ENCODE peak calls at places on chromosomes 4 and X, in six cellular contexts. One of them, this sample, is unnamed.

GRCh38 chr4:186190456-186191265 is 706 bp upstream of the CYP4V2 start:
- DNase-seq in NCI-H1417: peak
- DNase-seq in amniotic epithelial cell: peak
- DNase-seq in head of caudate nucleus: no peak
- DNase-seq in neural crest cell: no peak
- DNase-seq in HL-60: no peak
- DNase-seq in this sample: peak

GRCh38 chr4:2937146-2937857 is 25.9 kb downstream of the NOP14 start:
- DNase-seq in NCI-H1417: no peak
- DNase-seq in amniotic epithelial cell: peak
- DNase-seq in head of caudate nucleus: no peak
- DNase-seq in neural crest cell: no peak
- DNase-seq in HL-60: no peak
- DNase-seq in this sample: no peak

GRCh38 chr4:19026281-19026680 is 1004.7 kb upstream of the LCORL start:
- DNase-seq in NCI-H1417: no peak
- DNase-seq in amniotic epithelial cell: peak
- DNase-seq in head of caudate nucleus: no peak
- DNase-seq in neural crest cell: no peak
- DNase-seq in HL-60: no peak
- DNase-seq in this sample: no peak

GRCh38 chr4:113371061-113371460 is 321.6 kb downstream of the ANK2 start:
- DNase-seq in NCI-H1417: no peak
- DNase-seq in amniotic epithelial cell: no peak
- DNase-seq in head of caudate nucleus: no peak
- DNase-seq in neural crest cell: no peak
- DNase-seq in HL-60: no peak
- DNase-seq in this sample: no peak

GRCh38 chr4:4857001-4857808 is 2.3 kb upstream of the MSX1 start:
- DNase-seq in NCI-H1417: no peak
- DNase-seq in amniotic epithelial cell: no peak
- DNase-seq in head of caudate nucleus: no peak
- DNase-seq in neural crest cell: no peak
- DNase-seq in HL-60: no peak
- DNase-seq in this sample: no peak

GRCh38 chr4:85274955-85275354 is 200.0 kb upstream of the ARHGAP24 start:
- DNase-seq in NCI-H1417: no peak
- DNase-seq in amniotic epithelial cell: no peak
- DNase-seq in head of caudate nucleus: no peak
- DNase-seq in neural crest cell: no peak
- DNase-seq in HL-60: no peak
- DNase-seq in this sample: no peak

GRCh38 chr4:2290974-2291704 is 29.2 kb upstream of the MXD4 start:
- DNase-seq in NCI-H1417: no peak
- DNase-seq in amniotic epithelial cell: no peak
- DNase-seq in head of caudate nucleus: peak
- DNase-seq in neural crest cell: no peak
- DNase-seq in HL-60: no peak
- DNase-seq in this sample: no peak

GRCh38 chrX:120781416-120781815 is 94.2 kb downstream of the CT47B1 start:
- DNase-seq in NCI-H1417: no peak
- DNase-seq in amniotic epithelial cell: peak
- DNase-seq in head of caudate nucleus: no peak
- DNase-seq in neural crest cell: no peak
- DNase-seq in HL-60: no peak
- DNase-seq in this sample: no peak

GRCh38 chr4:168509786-168510185 is 12.9 kb downstream of the PALLD start:
- DNase-seq in NCI-H1417: no peak
- DNase-seq in amniotic epithelial cell: peak
- DNase-seq in head of caudate nucleus: no peak
- DNase-seq in neural crest cell: no peak
- DNase-seq in HL-60: peak
- DNase-seq in this sample: peak

GRCh38 chr4:71689822-71690221 is 94.1 kb downstream of the GC start:
- DNase-seq in NCI-H1417: no peak
- DNase-seq in amniotic epithelial cell: peak
- DNase-seq in head of caudate nucleus: no peak
- DNase-seq in neural crest cell: no peak
- DNase-seq in HL-60: no peak
- DNase-seq in this sample: no peak

GRCh38 chr4:83114576-83114975 is at the start of gene PLAC8:
- DNase-seq in NCI-H1417: no peak
- DNase-seq in amniotic epithelial cell: peak
- DNase-seq in head of caudate nucleus: no peak
- DNase-seq in neural crest cell: no peak
- DNase-seq in HL-60: no peak
- DNase-seq in this sample: peak

GRCh38 chrX:107677501-107677901 is 49.2 kb downstream of the PRPS1 start:
- DNase-seq in NCI-H1417: no peak
- DNase-seq in amniotic epithelial cell: peak
- DNase-seq in head of caudate nucleus: no peak
- DNase-seq in neural crest cell: no peak
- DNase-seq in HL-60: no peak
- DNase-seq in this sample: no peak

GRCh38 chrX:150365953-150366911 is 3.1 kb downstream of the MAMLD1 start:
- DNase-seq in NCI-H1417: no peak
- DNase-seq in amniotic epithelial cell: peak
- DNase-seq in head of caudate nucleus: peak
- DNase-seq in neural crest cell: peak
- DNase-seq in HL-60: no peak
- DNase-seq in this sample: no peak

GRCh38 chr4:118155516-118155915 is 121.2 kb downstream of the NDST3 start:
- DNase-seq in NCI-H1417: no peak
- DNase-seq in amniotic epithelial cell: no peak
- DNase-seq in head of caudate nucleus: no peak
- DNase-seq in neural crest cell: no peak
- DNase-seq in HL-60: no peak
- DNase-seq in this sample: no peak

GRCh38 chrX:150324035-150324728 is 38.9 kb upstream of the MAMLD1 start:
- DNase-seq in NCI-H1417: no peak
- DNase-seq in amniotic epithelial cell: peak
- DNase-seq in head of caudate nucleus: no peak
- DNase-seq in neural crest cell: no peak
- DNase-seq in HL-60: no peak
- DNase-seq in this sample: no peak

GRCh38 chr4:67580577-67580976 is 22.1 kb downstream of the STAP1 start:
- DNase-seq in NCI-H1417: no peak
- DNase-seq in amniotic epithelial cell: no peak
- DNase-seq in head of caudate nucleus: no peak
- DNase-seq in neural crest cell: no peak
- DNase-seq in HL-60: no peak
- DNase-seq in this sample: no peak

GRCh38 chrX:47584714-47585113 is 2.5 kb downstream of the TIMP1 start:
- DNase-seq in NCI-H1417: no peak
- DNase-seq in amniotic epithelial cell: no peak
- DNase-seq in head of caudate nucleus: no peak
- DNase-seq in neural crest cell: no peak
- DNase-seq in HL-60: no peak
- DNase-seq in this sample: no peak

GRCh38 chr4:145390566-145390965 is 91.1 kb upstream of the SMAD1 start:
- DNase-seq in NCI-H1417: peak
- DNase-seq in amniotic epithelial cell: no peak
- DNase-seq in head of caudate nucleus: no peak
- DNase-seq in neural crest cell: no peak
- DNase-seq in HL-60: no peak
- DNase-seq in this sample: no peak

GRCh38 chr4:150230556-150230955 is 152.3 kb downstream of the DCLK2 start:
- DNase-seq in NCI-H1417: no peak
- DNase-seq in amniotic epithelial cell: no peak
- DNase-seq in head of caudate nucleus: no peak
- DNase-seq in neural crest cell: no peak
- DNase-seq in HL-60: no peak
- DNase-seq in this sample: no peak

GRCh38 chrX:35374116-35374515 is 424.0 kb upstream of the MAGEB16 start:
- DNase-seq in NCI-H1417: no peak
- DNase-seq in amniotic epithelial cell: no peak
- DNase-seq in head of caudate nucleus: no peak
- DNase-seq in neural crest cell: no peak
- DNase-seq in HL-60: no peak
- DNase-seq in this sample: no peak

GRCh38 chr4:22179124-22179874 is 230.7 kb upstream of the KCNIP4 start:
- DNase-seq in NCI-H1417: no peak
- DNase-seq in amniotic epithelial cell: peak
- DNase-seq in head of caudate nucleus: no peak
- DNase-seq in neural crest cell: no peak
- DNase-seq in HL-60: no peak
- DNase-seq in this sample: no peak

GRCh38 chr4:111798840-111799239 is 346.4 kb upstream of the FAM241A start:
- DNase-seq in NCI-H1417: no peak
- DNase-seq in amniotic epithelial cell: peak
- DNase-seq in head of caudate nucleus: no peak
- DNase-seq in neural crest cell: no peak
- DNase-seq in HL-60: no peak
- DNase-seq in this sample: no peak

GRCh38 chr4:29970626-29971025 is 749.5 kb upstream of the PCDH7 start:
- DNase-seq in NCI-H1417: no peak
- DNase-seq in amniotic epithelial cell: peak
- DNase-seq in head of caudate nucleus: no peak
- DNase-seq in neural crest cell: no peak
- DNase-seq in HL-60: no peak
- DNase-seq in this sample: no peak